ENCODE peak calls at places on chromosomes 16 and 17, in five cellular contexts. One of them, this sample, is unnamed.

GRCh38 chr16:66986559-66986958 is 1.8 kb upstream of the CES4A start:
- DNase-seq in HCEC 1CT: no peak
- DNase-seq in A549: no peak
- DNase-seq in NCI-H748 treated with DMSO at 0.1 percent for 48 hours: no peak
- DNase-seq in endothelial cell: no peak
- DNase-seq in this sample: no peak

GRCh38 chr17:74759941-74760340 is 11.5 kb downstream of the NHERF1 start:
- DNase-seq in HCEC 1CT: no peak
- DNase-seq in A549: no peak
- DNase-seq in NCI-H748 treated with DMSO at 0.1 percent for 48 hours: no peak
- DNase-seq in endothelial cell: no peak
- DNase-seq in this sample: no peak

GRCh38 chr17:50584749-50585148 is 24.2 kb downstream of the CACNA1G start:
- DNase-seq in HCEC 1CT: no peak
- DNase-seq in A549: no peak
- DNase-seq in NCI-H748 treated with DMSO at 0.1 percent for 48 hours: no peak
- DNase-seq in endothelial cell: no peak
- DNase-seq in this sample: no peak

GRCh38 chr17:77916771-77917481 is 41.6 kb upstream of the TNRC6C start:
- DNase-seq in HCEC 1CT: no peak
- DNase-seq in A549: no peak
- DNase-seq in NCI-H748 treated with DMSO at 0.1 percent for 48 hours: no peak
- DNase-seq in endothelial cell: no peak
- DNase-seq in this sample: no peak

GRCh38 chr16:3919413-3919812 is 38.9 kb upstream of the CREBBP start:
- DNase-seq in HCEC 1CT: no peak
- DNase-seq in A549: no peak
- DNase-seq in NCI-H748 treated with DMSO at 0.1 percent for 48 hours: no peak
- DNase-seq in endothelial cell: no peak
- DNase-seq in this sample: no peak

GRCh38 chr16:84571506-84571905 is 46.4 kb downstream of the COTL1 start:
- DNase-seq in HCEC 1CT: no peak
- DNase-seq in A549: no peak
- DNase-seq in NCI-H748 treated with DMSO at 0.1 percent for 48 hours: no peak
- DNase-seq in endothelial cell: no peak
- DNase-seq in this sample: no peak

GRCh38 chr17:78748730-78749317 is 33.2 kb downstream of the CYTH1 start:
- DNase-seq in HCEC 1CT: peak
- DNase-seq in A549: no peak
- DNase-seq in NCI-H748 treated with DMSO at 0.1 percent for 48 hours: no peak
- DNase-seq in endothelial cell: no peak
- DNase-seq in this sample: no peak

GRCh38 chr16:10624527-10624926 is 44.1 kb upstream of the EMP2 start:
- DNase-seq in HCEC 1CT: no peak
- DNase-seq in A549: no peak
- DNase-seq in NCI-H748 treated with DMSO at 0.1 percent for 48 hours: no peak
- DNase-seq in endothelial cell: no peak
- DNase-seq in this sample: no peak

GRCh38 chr17:34206569-34206968 is 48.5 kb upstream of the CCL2 start:
- DNase-seq in HCEC 1CT: no peak
- DNase-seq in A549: no peak
- DNase-seq in NCI-H748 treated with DMSO at 0.1 percent for 48 hours: no peak
- DNase-seq in endothelial cell: no peak
- DNase-seq in this sample: no peak

GRCh38 chr17:52147872-52148271 is 10.6 kb downstream of the CA10 start:
- DNase-seq in HCEC 1CT: no peak
- DNase-seq in A549: no peak
- DNase-seq in NCI-H748 treated with DMSO at 0.1 percent for 48 hours: no peak
- DNase-seq in endothelial cell: no peak
- DNase-seq in this sample: no peak

GRCh38 chr17:37160940-37161339 is 212.2 kb downstream of the AATF start:
- DNase-seq in HCEC 1CT: peak
- DNase-seq in A549: peak
- DNase-seq in NCI-H748 treated with DMSO at 0.1 percent for 48 hours: no peak
- DNase-seq in endothelial cell: no peak
- DNase-seq in this sample: no peak

GRCh38 chr16:85393674-85394510 is 219.2 kb upstream of the GSE1 start:
- DNase-seq in HCEC 1CT: peak
- DNase-seq in A549: peak
- DNase-seq in NCI-H748 treated with DMSO at 0.1 percent for 48 hours: no peak
- DNase-seq in endothelial cell: peak
- DNase-seq in this sample: peak

GRCh38 chr17:43468746-43469544 is 14.8 kb upstream of the DHX8 start:
- DNase-seq in HCEC 1CT: peak
- DNase-seq in A549: peak
- DNase-seq in NCI-H748 treated with DMSO at 0.1 percent for 48 hours: no peak
- DNase-seq in endothelial cell: no peak
- DNase-seq in this sample: no peak

GRCh38 chr17:4901648-4902344 is 1.1 kb downstream of the CHRNE start:
- DNase-seq in HCEC 1CT: no peak
- DNase-seq in A549: no peak
- DNase-seq in NCI-H748 treated with DMSO at 0.1 percent for 48 hours: no peak
- DNase-seq in endothelial cell: no peak
- DNase-seq in this sample: no peak